ENCODE peak calls at places on chromosomes 6 and 20, in nine cellular contexts. Q, U, H, S, E, R, W, X and B are unnamed samples.

GRCh38 chr6:31763617-31763940 is 1.1 kb downstream of the SAPCD1 start:
- DNase-seq in Q (no peak), U (no peak), H (no peak), S (no peak), E (no peak), R (no peak), W (no peak), X (no peak), B (no peak)

GRCh38 chr20:10982692-10983091 is 308.9 kb upstream of the JAG1 start:
- DNase-seq in Q (peak), U (no peak), H (peak), S (no peak), E (peak), R (peak), W (peak), X (peak), B (no peak)

GRCh38 chr20:59026904-59027745 is 5.0 kb downstream of the ATP5F1E start:
- DNase-seq in Q (no peak), U (no peak), H (no peak), S (no peak), E (no peak), R (no peak), W (no peak), X (no peak), B (no peak)

GRCh38 chr6:135753196-135753595 is 98.3 kb upstream of the PDE7B start:
- DNase-seq in Q (no peak), U (no peak), H (no peak), S (no peak), E (no peak), R (no peak), W (no peak), X (no peak), B (no peak)

GRCh38 chr6:169830876-169831275 is 79.5 kb downstream of the ERMARD start:
- DNase-seq in Q (no peak), U (no peak), H (no peak), S (peak), E (peak), R (no peak), W (no peak), X (no peak), B (no peak)

GRCh38 chr20:8757146-8757545 is 311.7 kb upstream of the PLCB4 start:
- DNase-seq in Q (peak), U (no peak), H (peak), S (no peak), E (no peak), R (peak), W (no peak), X (no peak), B (no peak)

GRCh38 chr6:39791850-39792500 is at the start of gene DAAM2:
- DNase-seq in Q (no peak), U (no peak), H (no peak), S (peak), E (peak), R (no peak), W (peak), X (peak), B (no peak)

GRCh38 chr6:129890701-129891100 is 29.6 kb upstream of the TMEM244 start:
- DNase-seq in Q (no peak), U (no peak), H (peak), S (no peak), E (no peak), R (no peak), W (no peak), X (no peak), B (no peak)

GRCh38 chr20:1225729-1226313 is at the start of gene RAD21L1:
- DNase-seq in Q (peak), U (peak), H (peak), S (peak), E (peak), R (peak), W (peak), X (peak), B (no peak)

GRCh38 chr6:108803982-108804490 is 44.2 kb upstream of the ARMC2 start:
- DNase-seq in Q (no peak), U (no peak), H (no peak), S (no peak), E (no peak), R (no peak), W (no peak), X (no peak), B (no peak)

GRCh38 chr20:25489221-25489863 is 81.9 kb downstream of the GINS1 start:
- DNase-seq in Q (no peak), U (no peak), H (no peak), S (no peak), E (no peak), R (no peak), W (no peak), X (no peak), B (no peak)

GRCh38 chr20:43840382-43841070 is 74.1 kb upstream of the TOX2 start:
- DNase-seq in Q (no peak), U (peak), H (no peak), S (no peak), E (peak), R (no peak), W (no peak), X (no peak), B (peak)

GRCh38 chr6:151576658-151577057 is 82.8 kb downstream of the CCDC170 start:
- DNase-seq in Q (no peak), U (no peak), H (no peak), S (no peak), E (no peak), R (no peak), W (no peak), X (no peak), B (no peak)

GRCh38 chr20:5784735-5785134 is 34.5 kb downstream of the SHLD1 start:
- DNase-seq in Q (no peak), U (no peak), H (no peak), S (peak), E (peak), R (no peak), W (peak), X (peak), B (no peak)

GRCh38 chr6:31142356-31142755 is 3.5 kb upstream of the PSORS1C2 start:
- DNase-seq in Q (no peak), U (no peak), H (no peak), S (no peak), E (no peak), R (no peak), W (no peak), X (no peak), B (no peak)

GRCh38 chr6:44139351-44139743 is 12.0 kb downstream of the TMEM63B start:
- DNase-seq in Q (no peak), U (no peak), H (no peak), S (no peak), E (no peak), R (no peak), W (no peak), X (no peak), B (no peak)

GRCh38 chr20:38043512-38044300 is 10.2 kb downstream of the RPRD1B start:
- DNase-seq in Q (no peak), U (no peak), H (peak), S (no peak), E (no peak), R (peak), W (no peak), X (no peak), B (no peak)

GRCh38 chr6:7178280-7178679 is 70.5 kb downstream of the RREB1 start:
- DNase-seq in Q (no peak), U (no peak), H (no peak), S (no peak), E (no peak), R (no peak), W (no peak), X (no peak), B (no peak)

GRCh38 chr6:18507018-18507415 is 119.9 kb downstream of the RNF144B start:
- DNase-seq in Q (no peak), U (no peak), H (no peak), S (no peak), E (no peak), R (no peak), W (no peak), X (no peak), B (no peak)

GRCh38 chr6:126716826-126717514 is 377.1 kb downstream of the CENPW start:
- DNase-seq in Q (no peak), U (no peak), H (no peak), S (no peak), E (no peak), R (no peak), W (no peak), X (no peak), B (no peak)

GRCh38 chr20:17696287-17696686 is 3.5 kb upstream of the BANF2 start:
- DNase-seq in Q (no peak), U (no peak), H (no peak), S (no peak), E (no peak), R (no peak), W (no peak), X (no peak), B (no peak)

GRCh38 chr20:38113401-38114325 is 51.4 kb downstream of the TGM2 start:
- DNase-seq in Q (no peak), U (no peak), H (peak), S (peak), E (peak), R (no peak), W (peak), X (no peak), B (no peak)

GRCh38 chr6:139932671-139933070 is 558.2 kb upstream of the CITED2 start:
- DNase-seq in Q (no peak), U (no peak), H (no peak), S (no peak), E (no peak), R (no peak), W (no peak), X (no peak), B (no peak)

GRCh38 chr6:11393713-11394627 is 143.6 kb upstream of the TMEM170B start:
- DNase-seq in Q (no peak), U (no peak), H (peak), S (no peak), E (no peak), R (peak), W (no peak), X (no peak), B (no peak)

GRCh38 chr6:40348591-40348990 is 238.6 kb downstream of the LRFN2 start:
- DNase-seq in Q (no peak), U (no peak), H (no peak), S (peak), E (no peak), R (no peak), W (no peak), X (no peak), B (no peak)

GRCh38 chr20:42483694-42484303 is 705.9 kb downstream of the PTPRT start:
- DNase-seq in Q (no peak), U (no peak), H (no peak), S (no peak), E (peak), R (no peak), W (peak), X (peak), B (no peak)

GRCh38 chr6:81743649-81744048 is 8.8 kb downstream of the TENT5A start:
- DNase-seq in Q (no peak), U (no peak), H (no peak), S (no peak), E (no peak), R (no peak), W (no peak), X (no peak), B (no peak)

DNA sequence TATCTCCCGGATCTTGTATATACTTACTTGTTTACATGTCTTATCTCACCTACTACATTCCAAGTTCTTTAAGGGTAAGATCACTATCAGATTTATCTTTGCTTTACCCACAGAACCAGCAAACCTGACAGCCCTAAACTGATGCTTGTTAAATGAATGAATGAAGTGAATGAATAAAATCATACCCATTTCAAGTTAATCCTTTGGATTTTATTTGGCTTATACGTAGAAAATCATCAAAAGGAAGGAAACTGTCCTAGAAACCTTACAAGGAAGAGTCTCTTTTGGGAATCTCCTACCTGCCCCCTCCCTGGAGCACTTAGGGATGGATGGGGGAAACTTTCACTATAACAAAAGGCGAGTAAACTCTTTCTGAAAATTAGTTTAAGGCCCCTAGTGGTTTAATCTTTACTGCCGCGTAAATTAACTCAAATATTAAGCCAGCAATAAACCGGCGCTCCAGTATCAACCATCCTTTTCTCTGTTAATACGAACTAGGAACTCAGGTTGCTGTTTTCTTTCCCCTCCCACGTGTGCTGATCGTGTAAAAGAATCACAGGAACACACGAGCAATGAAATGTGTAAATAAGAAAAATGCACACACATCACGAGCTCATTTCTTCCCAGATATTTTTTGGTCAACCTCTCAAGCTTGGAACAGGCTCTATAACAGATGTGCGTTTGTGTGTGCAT is 1.2 kb upstream of the UTRN start:
- DNase-seq in Q (no peak), U (no peak), H (peak), S (peak), E (no peak), R (no peak), W (no peak), X (no peak), B (no peak)
- TF ChIP-seq CTCF in Q (peak), U (no peak), H (peak), S (no peak), E (no peak), R (peak), W (peak), X (no peak), B (no peak)

DNA sequence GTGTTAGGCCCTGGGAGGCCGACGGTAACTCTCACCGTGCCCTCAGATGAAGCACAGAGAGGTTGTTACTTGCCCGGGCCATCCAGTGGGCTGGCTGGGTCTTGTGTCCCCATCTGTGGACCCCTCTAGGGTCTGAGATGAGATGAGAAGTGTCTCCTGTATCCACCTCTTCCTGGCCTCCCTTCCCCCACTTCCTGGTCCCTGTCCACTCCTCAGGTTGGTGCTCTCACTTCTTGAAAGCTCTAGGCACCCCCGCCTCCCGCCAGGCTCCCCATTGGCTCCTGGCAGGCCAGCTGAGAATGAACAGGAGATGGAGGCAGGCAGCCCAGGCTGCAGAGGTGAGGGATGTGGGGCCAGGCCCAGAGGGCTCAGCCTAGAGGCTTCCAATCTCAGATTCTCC is 1.5 kb downstream of the MMP24OS start:
- DNase-seq in Q (no peak), U (no peak), H (no peak), S (no peak), E (no peak), R (no peak), W (no peak), X (no peak), B (no peak)
- H3K4me3 ChIP-seq in Q (peak), U (no peak), H (peak), S (no peak), E (no peak), R (peak), W (no peak), X (no peak), B (peak)

DNA sequence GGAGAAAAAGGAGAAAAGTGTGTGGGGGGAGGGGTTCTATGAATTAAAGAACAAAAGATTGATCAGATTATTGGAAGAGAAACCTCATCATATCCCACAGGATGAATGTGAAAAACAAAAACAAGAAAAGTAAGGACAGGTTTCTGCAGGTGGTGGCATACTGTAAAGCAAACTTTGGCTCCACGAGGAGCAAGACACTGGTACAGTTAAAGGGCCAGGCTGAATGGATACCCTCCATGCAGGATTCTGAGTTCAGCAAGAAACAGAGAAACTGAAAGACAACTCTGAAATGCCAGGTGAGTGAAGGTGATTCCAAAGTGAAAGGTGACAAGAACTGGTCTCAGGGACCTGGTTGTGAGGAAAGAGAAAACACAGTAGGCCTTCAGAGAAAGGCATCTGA is 37.4 kb downstream of the FYN start:
- DNase-seq in Q (no peak), U (no peak), H (no peak), S (no peak), E (no peak), R (no peak), W (no peak), X (no peak), B (no peak)
- TF ChIP-seq CTCF in Q (no peak), U (no peak), H (no peak), S (no peak), E (no peak), R (no peak), W (no peak), X (no peak), B (no peak)

GRCh38 chr20:33914871-33915270 is 78.8 kb upstream of the RALY start:
- DNase-seq in Q (peak), U (peak), H (peak), S (no peak), E (no peak), R (peak), W (no peak), X (no peak), B (no peak)
- H3K4me3 ChIP-seq in Q (no peak), U (no peak), H (no peak), S (no peak), E (no peak), R (no peak), W (no peak), X (no peak), B (no peak)

GRCh38 chr6:41428402-41428994 is 93.1 kb downstream of the NCR2 start:
- DNase-seq in Q (no peak), U (no peak), H (no peak), S (no peak), E (peak), R (no peak), W (no peak), X (no peak), B (no peak)

GRCh38 chr6:41426888-41427641 is 91.7 kb downstream of the NCR2 start:
- DNase-seq in Q (no peak), U (no peak), H (no peak), S (no peak), E (no peak), R (no peak), W (no peak), X (no peak), B (no peak)

GRCh38 chr6:41426438-41426851 is 91.0 kb downstream of the NCR2 start:
- DNase-seq in Q (no peak), U (no peak), H (no peak), S (no peak), E (no peak), R (no peak), W (no peak), X (no peak), B (peak)

GRCh38 chr6:41428995-41429417 is 93.6 kb downstream of the NCR2 start:
- DNase-seq in Q (no peak), U (no peak), H (peak), S (no peak), E (peak), R (no peak), W (no peak), X (no peak), B (no peak)

DNA sequence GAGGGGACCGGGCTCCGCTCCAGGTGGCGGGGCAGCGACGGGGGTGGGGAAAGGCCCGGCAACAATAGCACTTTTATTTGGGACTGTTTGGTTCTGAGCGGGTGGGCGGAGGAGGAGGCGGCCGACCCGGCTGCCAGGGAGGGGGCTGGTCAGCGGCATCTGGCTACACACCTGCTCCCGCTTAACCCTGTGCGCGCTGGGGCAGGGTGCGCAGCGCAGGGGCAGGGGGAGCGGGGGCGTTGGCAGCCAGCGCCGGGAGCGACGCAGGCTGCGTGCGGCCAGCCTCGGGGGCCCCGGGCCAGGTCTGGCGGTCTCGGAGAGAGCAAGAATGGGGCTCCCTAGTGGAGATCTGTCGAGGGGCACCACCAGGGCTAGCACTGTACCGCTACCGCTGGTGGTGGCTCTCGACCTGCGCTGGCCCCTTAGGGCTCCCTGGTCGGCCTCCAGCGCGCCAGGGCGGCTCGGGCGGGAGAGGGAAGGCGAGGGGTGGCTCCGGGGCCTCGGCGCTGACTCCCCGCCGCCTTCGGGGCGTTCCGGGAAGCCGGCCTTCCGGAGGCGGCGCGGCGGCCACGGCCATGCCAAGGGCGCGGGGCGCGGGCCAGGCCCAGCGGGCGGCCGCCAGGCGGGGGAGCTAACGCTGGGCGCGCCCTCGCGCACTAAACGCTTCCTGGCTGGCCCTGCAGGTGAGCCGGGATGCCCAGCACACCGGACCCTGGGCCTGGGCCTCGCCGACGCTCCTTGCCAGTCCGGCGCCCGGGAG is 92.4 kb downstream of the NCR2 start:
- DNase-seq in Q (no peak), U (no peak), H (no peak), S (peak), E (peak), R (no peak), W (peak), X (peak), B (no peak)
- TF ChIP-seq CTCF in Q (no peak), U (no peak), H (no peak), S (no peak), E (no peak), R (no peak), W (peak), X (no peak), B (no peak)

DNA sequence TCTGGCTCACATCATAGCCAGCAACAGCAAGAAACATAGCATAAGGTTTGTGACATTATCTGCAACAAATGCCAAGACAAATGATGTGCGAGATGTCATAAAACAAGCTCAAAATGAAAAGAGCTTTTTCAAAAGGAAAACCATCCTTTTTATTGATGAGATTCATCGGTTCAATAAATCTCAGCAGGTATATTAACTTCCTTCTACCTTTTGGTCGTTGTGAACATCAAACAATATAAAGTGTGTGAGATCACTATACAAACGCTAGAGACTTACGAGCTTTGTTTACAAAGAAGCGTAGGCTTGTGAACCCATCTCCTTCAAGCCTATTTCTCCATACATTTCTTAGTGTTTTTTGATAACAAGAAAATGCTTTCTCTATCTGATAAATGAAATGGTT is 3.5 kb downstream of the WRNIP1 start:
- DNase-seq in Q (no peak), U (no peak), H (no peak), S (no peak), E (no peak), R (no peak), W (no peak), X (no peak), B (no peak)
- H3K4me3 ChIP-seq in Q (peak), U (no peak), H (no peak), S (peak), E (no peak), R (no peak), W (no peak), X (no peak), B (no peak)